ENCODE peak calls at places on chromosomes 7 and 10, in nine cellular contexts. V is uterus; U is head of caudate nucleus; D is hypothalamus; K is body of pancreas; I is central memory CD4-positive, alpha-beta T cell; C is HuH-7; Q is RCC 7860; T is stimulated activated CD4-positive, alpha-beta T cell treated with anti-CD3 and anti-CD28 coated beads, Interleukin-4, amount 100 ng/mL, for 48 hours. M is an unnamed sample.

GRCh38 chr7:151810434-151811232 is 66.3 kb downstream of the PRKAG2 start:
- DNase-seq in T (no peak), V (no peak), I (no peak), U (no peak), Q (no peak), K (peak; percentile 61), D (no peak), C (no peak), M (no peak)

GRCh38 chr10:98263088-98263487 is 4.9 kb downstream of the LOXL4 start:
- DNase-seq in U (no peak), V (no peak), C (no peak), T (no peak), D (no peak), Q (no peak), I (no peak), K (no peak), M (no peak)

GRCh38 chr10:10092581-10092980 is 925.1 kb upstream of the CELF2 start:
- DNase-seq in D (no peak), I (no peak), K (peak; percentile 7), C (no peak), T (no peak), V (no peak), Q (no peak), U (peak; percentile 40), M (no peak)

GRCh38 chr7:35646289-35647033 is 48.5 kb downstream of the HERPUD2 start:
- DNase-seq in K (peak; percentile 71), C (no peak), T (no peak), D (no peak), U (no peak), Q (no peak), V (no peak), I (no peak), M (no peak)

GRCh38 chr7:144109283-144109682 is at the start of gene OR2A2:
- DNase-seq in D (no peak), V (no peak), K (no peak), U (no peak), T (no peak), I (no peak), C (no peak), Q (no peak), M (no peak)

GRCh38 chr7:68760556-68760955 is 837.7 kb upstream of the AUTS2 start:
- DNase-seq in U (no peak), I (no peak), D (no peak), K (no peak), C (no peak), T (no peak), Q (peak; percentile 81), V (no peak), M (peak; percentile 60)

GRCh38 chr10:14555806-14556205 is 218.9 kb downstream of the FAM107B start:
- DNase-seq in T (no peak), C (no peak), Q (no peak), U (no peak), K (no peak), I (no peak), V (no peak), D (no peak), M (no peak)

GRCh38 chr7:38318803-38319416 is 45.5 kb upstream of the TARP start:
- DNase-seq in V (peak; percentile 41), T (no peak), K (peak; percentile 36), U (peak; percentile 59), D (no peak), Q (peak; percentile 55), I (no peak), C (peak; percentile 71), M (peak; percentile 79)

GRCh38 chr10:116779076-116779687 is 36.8 kb upstream of the HSPA12A start:
- DNase-seq in Q (peak; percentile 54), U (no peak), T (no peak), V (no peak), D (no peak), K (no peak), I (no peak), C (no peak), M (peak; percentile 40)

GRCh38 chr10:32346551-32347362 is at the start of gene EPC1:
- DNase-seq in Q (peak; percentile 76), K (peak; percentile 88), V (peak; percentile 84), U (peak; percentile 93), C (peak; percentile 97), D (peak; percentile 72), T (peak; percentile 78), I (peak; percentile 90), M (peak; percentile 88)

GRCh38 chr7:131509087-131509486 is 47.3 kb downstream of the PODXL start:
- DNase-seq in U (no peak), K (no peak), D (no peak), V (no peak), C (no peak), Q (no peak), I (no peak), T (no peak), M (no peak)

M was measured in kidney tubule cell.